ENCODE peak calls at places on chromosome 10, in four cellular contexts. One of them, this sample, is unnamed.
A peak's percentile ranks its signal among the peaks of the same experiment; 100 is the strongest.

GRCh38 chr10:43944742-43945730 is 296.4 kb upstream of the ZNF32 start:
- DNase-seq in H1: no peak
- DNase-seq in GM12878: no peak
- DNase-seq in HepG2: no peak
- DNase-seq in this sample: no peak

GRCh38 chr10:15433850-15434537 is 62.9 kb upstream of the FAM171A1 start:
- DNase-seq in GM12878: no peak
- DNase-seq in HepG2: peak; percentile 30
- DNase-seq in H1: no peak
- DNase-seq in this sample: peak; percentile 8

GRCh38 chr10:22280078-22280477 is 36.1 kb upstream of the COMMD3 start:
- DNase-seq in H1: no peak
- DNase-seq in HepG2: no peak
- DNase-seq in GM12878: no peak
- DNase-seq in this sample: no peak

GRCh38 chr10:127886371-127887051 is 6.2 kb downstream of the CLRN3 start:
- DNase-seq in GM12878: no peak
- DNase-seq in HepG2: no peak
- DNase-seq in H1: no peak
- DNase-seq in this sample: no peak

GRCh38 chr10:126060232-126060935 is 164.0 kb downstream of the FANK1 start:
- DNase-seq in HepG2: no peak
- DNase-seq in H1: no peak
- DNase-seq in GM12878: no peak
- DNase-seq in this sample: no peak

GRCh38 chr10:25288181-25288580 is 113.4 kb downstream of the GPR158 start:
- DNase-seq in HepG2: no peak
- DNase-seq in GM12878: no peak
- DNase-seq in H1: no peak
- DNase-seq in this sample: no peak

GRCh38 chr10:85061401-85061800 is 733.0 kb downstream of the CCSER2 start:
- DNase-seq in HepG2: no peak
- DNase-seq in H1: no peak
- DNase-seq in GM12878: no peak
- DNase-seq in this sample: no peak

GRCh38 chr10:14648042-14648765 is 126.5 kb downstream of the FAM107B start:
- DNase-seq in GM12878: peak; percentile 99
- DNase-seq in H1: no peak
- DNase-seq in HepG2: no peak
- DNase-seq in this sample: no peak

GRCh38 chr10:24962998-24963397 is 10.6 kb upstream of the PRTFDC1 start:
- DNase-seq in GM12878: no peak
- DNase-seq in H1: no peak
- DNase-seq in HepG2: peak; percentile 84
- DNase-seq in this sample: no peak

GRCh38 chr10:91635401-91636400 is 2.8 kb upstream of the PPP1R3C start:
- DNase-seq in GM12878: no peak
- DNase-seq in H1: no peak
- DNase-seq in HepG2: peak; percentile 73
- DNase-seq in this sample: peak; percentile 28

GRCh38 chr10:26437637-26438461 is at the start of gene APBB1IP:
- DNase-seq in HepG2: no peak
- DNase-seq in GM12878: peak; percentile 61
- DNase-seq in H1: no peak
- DNase-seq in this sample: no peak

GRCh38 chr10:115914475-115914874 is 358.5 kb downstream of the GFRA1 start:
- DNase-seq in HepG2: no peak
- DNase-seq in GM12878: no peak
- DNase-seq in H1: no peak
- DNase-seq in this sample: no peak

GRCh38 chr10:132899054-132899750 is 43.2 kb downstream of the CFAP46 start:
- DNase-seq in HepG2: no peak
- DNase-seq in H1: no peak
- DNase-seq in GM12878: no peak
- DNase-seq in this sample: no peak

GRCh38 chr10:73168486-73168844 is 546 bp downstream of the FAM149B1 start:
- DNase-seq in H1: peak; percentile 1
- DNase-seq in HepG2: peak; percentile 47
- DNase-seq in GM12878: no peak
- DNase-seq in this sample: peak; percentile 23

GRCh38 chr10:82762641-82763040 is 887.6 kb downstream of the NRG3 start:
- DNase-seq in H1: no peak
- DNase-seq in GM12878: no peak
- DNase-seq in HepG2: no peak
- DNase-seq in this sample: no peak

GRCh38 chr10:5896765-5897340 is 6.8 kb downstream of the FBH1 start:
- DNase-seq in H1: no peak
- DNase-seq in GM12878: no peak
- DNase-seq in HepG2: no peak
- DNase-seq in this sample: no peak

GRCh38 chr10:30182191-30183075 is 123.0 kb upstream of the JCAD start:
- DNase-seq in GM12878: no peak
- DNase-seq in H1: no peak
- DNase-seq in HepG2: peak; percentile 59
- DNase-seq in this sample: no peak

GRCh38 chr10:31886885-31887284 is 41.7 kb downstream of the ARHGAP12 start:
- DNase-seq in GM12878: no peak
- DNase-seq in H1: no peak
- DNase-seq in HepG2: no peak
- DNase-seq in this sample: no peak

GRCh38 chr10:17023386-17024298 is 106.0 kb downstream of the CUBN start:
- DNase-seq in HepG2: peak; percentile 48
- DNase-seq in GM12878: peak; percentile 69
- DNase-seq in H1: no peak
- DNase-seq in this sample: peak; percentile 46

GRCh38 chr10:131034451-131034850 is 277.1 kb downstream of the TCERG1L start:
- DNase-seq in HepG2: no peak
- DNase-seq in GM12878: no peak
- DNase-seq in H1: no peak
- DNase-seq in this sample: no peak

GRCh38 chr10:9635691-9636090 is 1382.0 kb upstream of the CELF2 start:
- DNase-seq in HepG2: no peak
- DNase-seq in GM12878: no peak
- DNase-seq in H1: no peak
- DNase-seq in this sample: no peak

GRCh38 chr10:58665361-58665760 is 152.7 kb downstream of the BICC1 start:
- DNase-seq in H1: no peak
- DNase-seq in GM12878: no peak
- DNase-seq in HepG2: no peak
- DNase-seq in this sample: no peak

GRCh38 chr10:71880425-71881306 is 29.6 kb upstream of the PSAP start:
- DNase-seq in HepG2: peak; percentile 60
- DNase-seq in GM12878: no peak
- DNase-seq in H1: no peak
- DNase-seq in this sample: no peak

GRCh38 chr10:77907900-77908717 is 18.4 kb downstream of the DLG5 start:
- DNase-seq in HepG2: peak; percentile 65
- DNase-seq in H1: no peak
- DNase-seq in GM12878: no peak
- DNase-seq in this sample: no peak

GRCh38 chr10:111392910-111393309 is 316.1 kb downstream of the ADRA2A start:
- DNase-seq in GM12878: no peak
- DNase-seq in H1: no peak
- DNase-seq in HepG2: no peak
- DNase-seq in this sample: no peak

GRCh38 chr10:21751341-21752310 is 217.6 kb downstream of the MLLT10 start:
- DNase-seq in H1: peak; percentile 66
- DNase-seq in HepG2: no peak
- DNase-seq in GM12878: no peak
- DNase-seq in this sample: peak; percentile 32

GRCh38 chr10:34260904-34261303 is 554.2 kb downstream of the PARD3 start:
- DNase-seq in GM12878: no peak
- DNase-seq in H1: no peak
- DNase-seq in HepG2: no peak
- DNase-seq in this sample: no peak

GRCh38 chr10:77571490-77571889 is 66.1 kb downstream of the KCNMA1 start:
- DNase-seq in HepG2: no peak
- DNase-seq in GM12878: no peak
- DNase-seq in H1: no peak
- DNase-seq in this sample: no peak

GRCh38 chr10:110733256-110733952 is 89.3 kb downstream of the RBM20 start:
- DNase-seq in GM12878: no peak
- DNase-seq in H1: no peak
- DNase-seq in HepG2: no peak
- DNase-seq in this sample: no peak

GRCh38 chr10:59631882-59632281 is 77.8 kb downstream of the SLC16A9 start:
- DNase-seq in GM12878: no peak
- DNase-seq in H1: no peak
- DNase-seq in HepG2: no peak
- DNase-seq in this sample: no peak

GRCh38 chr10:94212876-94213595 is 149.7 kb downstream of the NOC3L start:
- DNase-seq in HepG2: peak; percentile 41
- DNase-seq in GM12878: no peak
- DNase-seq in H1: no peak
- DNase-seq in this sample: no peak

GRCh38 chr10:30557884-30558283 is 71.7 kb downstream of the LYZL2 start:
- DNase-seq in GM12878: no peak
- DNase-seq in H1: no peak
- DNase-seq in HepG2: peak; percentile 82
- DNase-seq in this sample: peak; percentile 39

GRCh38 chr10:61000769-61001730 is 57.1 kb upstream of the RHOBTB1 start:
- DNase-seq in GM12878: no peak
- DNase-seq in HepG2: peak; percentile 71
- DNase-seq in H1: no peak
- DNase-seq in this sample: peak; percentile 20
- TF ChIP-seq SUZ12 in GM12878: no peak
- TF ChIP-seq SUZ12 in HepG2: no peak
- TF ChIP-seq SUZ12 in H1: no peak
- TF ChIP-seq SUZ12 in this sample: no peak

DNA sequence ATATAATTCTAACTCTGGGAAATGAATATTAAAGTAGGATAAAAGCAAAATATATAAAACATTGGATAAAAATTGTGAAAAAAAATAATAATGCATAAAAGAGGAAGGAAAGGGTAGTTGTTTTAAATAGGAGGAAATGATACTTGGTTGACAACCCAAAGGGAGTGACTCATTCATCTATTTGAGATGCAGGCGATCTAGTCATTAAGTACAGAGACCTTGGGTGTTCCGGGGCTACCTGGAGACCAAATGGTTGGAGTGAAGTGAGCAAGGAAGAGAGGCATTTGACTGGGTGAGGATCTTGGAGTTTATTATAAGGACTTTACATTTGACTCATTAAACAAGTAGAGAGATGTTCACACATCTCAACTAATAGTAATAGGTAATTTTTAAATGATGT is 111.0 kb downstream of the LRRTM3 start:
- DNase-seq in HepG2: no peak
- DNase-seq in GM12878: no peak
- DNase-seq in H1: no peak
- DNase-seq in this sample: no peak
- H3K9ac ChIP-seq in HepG2: no peak overlapping the region
- H3K9ac ChIP-seq in GM12878: no peak overlapping the region
- H3K9ac ChIP-seq in H1: no peak overlapping the region
- H3K9ac ChIP-seq in this sample: no peak overlapping the region

GRCh38 chr10:121828045-121828444 is 99.8 kb downstream of the ATE1 start:
- DNase-seq in HepG2: no peak
- DNase-seq in GM12878: no peak
- DNase-seq in H1: no peak
- DNase-seq in this sample: no peak

GRCh38 chr10:121822180-121822579 is 105.7 kb downstream of the ATE1 start:
- DNase-seq in H1: no peak
- DNase-seq in HepG2: no peak
- DNase-seq in GM12878: no peak
- DNase-seq in this sample: no peak

GRCh38 chr10:121819049-121819448 is 108.8 kb downstream of the ATE1 start:
- DNase-seq in GM12878: no peak
- DNase-seq in H1: no peak
- DNase-seq in HepG2: no peak
- DNase-seq in this sample: no peak

GRCh38 chr10:121822724-121823123 is 105.1 kb downstream of the ATE1 start:
- DNase-seq in H1: no peak
- DNase-seq in GM12878: no peak
- DNase-seq in HepG2: no peak
- DNase-seq in this sample: no peak

DNA sequence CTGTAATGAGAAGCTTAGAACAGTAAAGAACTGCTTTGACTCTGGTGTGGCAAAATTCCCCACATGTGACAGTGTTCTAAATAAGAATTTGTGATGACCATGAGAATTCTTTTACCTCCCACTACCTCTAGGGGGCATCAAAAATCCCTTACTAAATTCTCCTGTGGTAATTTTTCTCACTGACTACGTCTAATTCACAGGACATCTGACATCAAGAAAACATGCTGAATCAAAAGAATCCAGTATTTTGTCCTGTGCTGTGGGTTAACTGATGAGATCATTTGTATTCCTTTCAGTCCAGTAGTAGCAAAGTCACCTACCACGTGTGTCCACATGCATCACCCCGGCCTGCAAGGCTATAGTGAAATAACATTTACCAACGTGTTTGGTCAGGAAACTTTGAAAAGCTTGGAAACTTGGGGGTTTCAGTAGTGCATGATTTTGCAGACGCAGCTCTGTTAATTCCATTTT is 103.8 kb downstream of the ATE1 start:
- DNase-seq in HepG2: peak; percentile 44
- DNase-seq in H1: no peak
- DNase-seq in GM12878: no peak
- DNase-seq in this sample: peak; percentile 5
- TF ChIP-seq ZNF274 in HepG2: no peak
- TF ChIP-seq ZNF274 in H1: no peak
- TF ChIP-seq ZNF274 in GM12878: no peak
- TF ChIP-seq ZNF274 in this sample: no peak

GRCh38 chr10:99630439-99630838 is 10.2 kb upstream of the SLC25A28 start:
- DNase-seq in HepG2: peak; percentile 55
- DNase-seq in GM12878: no peak
- DNase-seq in H1: no peak
- DNase-seq in this sample: no peak
- TF ChIP-seq SUZ12 in HepG2: no peak
- TF ChIP-seq SUZ12 in GM12878: no peak
- TF ChIP-seq SUZ12 in H1: no peak
- TF ChIP-seq SUZ12 in this sample: no peak

GRCh38 chr10:124418726-124419501 is at the start of gene OAT:
- DNase-seq in GM12878: peak; percentile 66
- DNase-seq in H1: peak; percentile 95
- DNase-seq in HepG2: peak; percentile 93
- DNase-seq in this sample: peak; percentile 95

GRCh38 chr10:124416733-124417132 is 2.0 kb downstream of the OAT start:
- DNase-seq in GM12878: no peak
- DNase-seq in HepG2: peak; percentile 74
- DNase-seq in H1: no peak
- DNase-seq in this sample: no peak

GRCh38 chr10:124417846-124418725 is 637 bp downstream of the OAT start:
- DNase-seq in H1: no peak
- DNase-seq in HepG2: peak; percentile 16
- DNase-seq in GM12878: no peak
- DNase-seq in this sample: no peak

GRCh38 chr10:124420254-124420653 is 1.5 kb upstream of the OAT start:
- DNase-seq in HepG2: no peak
- DNase-seq in GM12878: no peak
- DNase-seq in H1: no peak
- DNase-seq in this sample: no peak

DNA sequence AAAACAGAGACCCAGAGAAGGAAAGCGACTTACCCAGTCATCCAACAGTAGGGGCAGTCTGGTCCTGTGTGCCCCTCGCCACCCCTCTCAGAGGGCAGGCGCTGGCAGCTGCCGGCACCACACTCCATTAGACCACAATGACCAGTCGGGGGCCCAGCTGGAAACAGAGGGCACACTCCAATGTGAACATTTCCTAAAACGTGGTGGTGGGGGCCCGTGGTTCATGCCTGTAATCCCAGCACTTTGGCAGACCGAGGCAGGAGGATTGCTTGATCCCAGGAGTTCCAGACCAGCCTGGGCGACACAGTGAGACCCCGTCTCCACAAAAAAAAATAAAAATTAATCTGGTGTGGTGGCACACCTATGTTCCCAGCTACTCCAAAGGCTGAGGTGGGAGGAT is 912 bp upstream of the OAT start:
- DNase-seq in GM12878: no peak
- DNase-seq in HepG2: no peak
- DNase-seq in H1: no peak
- DNase-seq in this sample: no peak
- H3K9ac ChIP-seq in GM12878: no peak overlapping the region
- H3K9ac ChIP-seq in HepG2: no peak overlapping the region
- H3K9ac ChIP-seq in H1: no peak overlapping the region
- H3K9ac ChIP-seq in this sample: no peak overlapping the region